ENCODE peak calls at places on chromosomes 6 and 20, in eight cellular contexts. One of them, this sample, is unnamed.

GRCh38 chr6:114430534-114431124 is 87.8 kb upstream of the HS3ST5 start:
- DNase-seq in GM23338: peak
- DNase-seq in sigmoid colon: no peak
- DNase-seq in H1: no peak
- DNase-seq in HL-60: no peak
- DNase-seq in stomach: no peak
- DNase-seq in upper lobe of left lung: no peak
- DNase-seq in transverse colon: no peak
- DNase-seq in this sample: no peak

GRCh38 chr6:140062042-140063041 is 687.9 kb upstream of the CITED2 start:
- DNase-seq in sigmoid colon: peak
- DNase-seq in HL-60: no peak
- DNase-seq in H1: no peak
- DNase-seq in stomach: peak
- DNase-seq in upper lobe of left lung: peak
- DNase-seq in transverse colon: peak
- DNase-seq in GM23338: no peak
- DNase-seq in this sample: no peak

GRCh38 chr6:93581371-93581770 is 162.0 kb upstream of the EPHA7 start:
- DNase-seq in GM23338: no peak
- DNase-seq in sigmoid colon: no peak
- DNase-seq in HL-60: no peak
- DNase-seq in upper lobe of left lung: no peak
- DNase-seq in stomach: no peak
- DNase-seq in transverse colon: no peak
- DNase-seq in H1: no peak
- DNase-seq in this sample: no peak

GRCh38 chr6:373031-373430 is 18.5 kb upstream of the IRF4 start:
- DNase-seq in sigmoid colon: no peak
- DNase-seq in stomach: no peak
- DNase-seq in transverse colon: no peak
- DNase-seq in GM23338: no peak
- DNase-seq in HL-60: no peak
- DNase-seq in upper lobe of left lung: no peak
- DNase-seq in H1: no peak
- DNase-seq in this sample: peak

GRCh38 chr6:48061630-48062029 is 49.4 kb downstream of the PTCHD4 start:
- DNase-seq in GM23338: no peak
- DNase-seq in H1: no peak
- DNase-seq in transverse colon: no peak
- DNase-seq in HL-60: no peak
- DNase-seq in sigmoid colon: no peak
- DNase-seq in upper lobe of left lung: no peak
- DNase-seq in stomach: no peak
- DNase-seq in this sample: no peak

GRCh38 chr6:10140121-10140520 is 274.8 kb downstream of the TFAP2A start:
- DNase-seq in GM23338: no peak
- DNase-seq in transverse colon: no peak
- DNase-seq in sigmoid colon: no peak
- DNase-seq in H1: no peak
- DNase-seq in stomach: no peak
- DNase-seq in HL-60: no peak
- DNase-seq in upper lobe of left lung: no peak
- DNase-seq in this sample: no peak

GRCh38 chr6:21694168-21694567 is 100.6 kb downstream of the SOX4 start:
- DNase-seq in HL-60: no peak
- DNase-seq in transverse colon: no peak
- DNase-seq in upper lobe of left lung: no peak
- DNase-seq in stomach: no peak
- DNase-seq in sigmoid colon: no peak
- DNase-seq in GM23338: no peak
- DNase-seq in H1: peak
- DNase-seq in this sample: no peak

GRCh38 chr6:14682821-14683220 is 563.0 kb upstream of the JARID2 start:
- DNase-seq in sigmoid colon: no peak
- DNase-seq in HL-60: no peak
- DNase-seq in GM23338: no peak
- DNase-seq in H1: no peak
- DNase-seq in stomach: no peak
- DNase-seq in transverse colon: no peak
- DNase-seq in upper lobe of left lung: no peak
- DNase-seq in this sample: no peak

GRCh38 chr6:138944412-138944811 is 43.6 kb downstream of the REPS1 start:
- DNase-seq in stomach: no peak
- DNase-seq in HL-60: no peak
- DNase-seq in GM23338: no peak
- DNase-seq in upper lobe of left lung: no peak
- DNase-seq in H1: no peak
- DNase-seq in transverse colon: no peak
- DNase-seq in sigmoid colon: no peak
- DNase-seq in this sample: no peak

GRCh38 chr6:73579851-73580246 is 59.0 kb upstream of the EEF1A1 start:
- DNase-seq in sigmoid colon: no peak
- DNase-seq in GM23338: peak
- DNase-seq in stomach: peak
- DNase-seq in H1: no peak
- DNase-seq in upper lobe of left lung: peak
- DNase-seq in HL-60: no peak
- DNase-seq in transverse colon: no peak
- DNase-seq in this sample: no peak

GRCh38 chr20:5886788-5887187 is 63.5 kb downstream of the TRMT6 start:
- DNase-seq in HL-60: no peak
- DNase-seq in stomach: no peak
- DNase-seq in GM23338: no peak
- DNase-seq in sigmoid colon: no peak
- DNase-seq in transverse colon: no peak
- DNase-seq in H1: no peak
- DNase-seq in upper lobe of left lung: no peak
- DNase-seq in this sample: no peak

GRCh38 chr6:45608252-45608911 is 230.6 kb upstream of the SUPT3H start:
- DNase-seq in stomach: no peak
- DNase-seq in sigmoid colon: no peak
- DNase-seq in H1: no peak
- DNase-seq in GM23338: no peak
- DNase-seq in transverse colon: no peak
- DNase-seq in HL-60: no peak
- DNase-seq in upper lobe of left lung: no peak
- DNase-seq in this sample: no peak

GRCh38 chr6:129753422-129753821 is 43.4 kb upstream of the ARHGAP18 start:
- DNase-seq in upper lobe of left lung: no peak
- DNase-seq in GM23338: no peak
- DNase-seq in transverse colon: no peak
- DNase-seq in sigmoid colon: no peak
- DNase-seq in HL-60: peak
- DNase-seq in stomach: no peak
- DNase-seq in H1: no peak
- DNase-seq in this sample: no peak

GRCh38 chr20:23189854-23190253 is 103.7 kb upstream of the CD93 start:
- DNase-seq in transverse colon: no peak
- DNase-seq in upper lobe of left lung: no peak
- DNase-seq in GM23338: no peak
- DNase-seq in H1: no peak
- DNase-seq in stomach: no peak
- DNase-seq in sigmoid colon: no peak
- DNase-seq in HL-60: no peak
- DNase-seq in this sample: no peak

GRCh38 chr6:12324096-12324495 is 33.9 kb downstream of the EDN1 start:
- DNase-seq in upper lobe of left lung: peak
- DNase-seq in H1: no peak
- DNase-seq in HL-60: no peak
- DNase-seq in sigmoid colon: no peak
- DNase-seq in transverse colon: peak
- DNase-seq in stomach: peak
- DNase-seq in GM23338: no peak
- DNase-seq in this sample: no peak

GRCh38 chr6:55603987-55604386 is 25.0 kb upstream of the HMGCLL1 start:
- DNase-seq in GM23338: no peak
- DNase-seq in stomach: no peak
- DNase-seq in upper lobe of left lung: no peak
- DNase-seq in sigmoid colon: no peak
- DNase-seq in transverse colon: no peak
- DNase-seq in HL-60: no peak
- DNase-seq in H1: no peak
- DNase-seq in this sample: no peak

GRCh38 chr6:53906842-53907241 is 112.0 kb downstream of the LRRC1 start:
- DNase-seq in upper lobe of left lung: no peak
- DNase-seq in HL-60: no peak
- DNase-seq in stomach: no peak
- DNase-seq in GM23338: no peak
- DNase-seq in sigmoid colon: no peak
- DNase-seq in H1: no peak
- DNase-seq in transverse colon: no peak
- DNase-seq in this sample: no peak

GRCh38 chr6:127518212-127518709 is 874 bp downstream of the MTCL3 start:
- DNase-seq in GM23338: peak
- DNase-seq in sigmoid colon: no peak
- DNase-seq in transverse colon: no peak
- DNase-seq in upper lobe of left lung: no peak
- DNase-seq in stomach: no peak
- DNase-seq in HL-60: no peak
- DNase-seq in H1: no peak
- DNase-seq in this sample: no peak

DNA sequence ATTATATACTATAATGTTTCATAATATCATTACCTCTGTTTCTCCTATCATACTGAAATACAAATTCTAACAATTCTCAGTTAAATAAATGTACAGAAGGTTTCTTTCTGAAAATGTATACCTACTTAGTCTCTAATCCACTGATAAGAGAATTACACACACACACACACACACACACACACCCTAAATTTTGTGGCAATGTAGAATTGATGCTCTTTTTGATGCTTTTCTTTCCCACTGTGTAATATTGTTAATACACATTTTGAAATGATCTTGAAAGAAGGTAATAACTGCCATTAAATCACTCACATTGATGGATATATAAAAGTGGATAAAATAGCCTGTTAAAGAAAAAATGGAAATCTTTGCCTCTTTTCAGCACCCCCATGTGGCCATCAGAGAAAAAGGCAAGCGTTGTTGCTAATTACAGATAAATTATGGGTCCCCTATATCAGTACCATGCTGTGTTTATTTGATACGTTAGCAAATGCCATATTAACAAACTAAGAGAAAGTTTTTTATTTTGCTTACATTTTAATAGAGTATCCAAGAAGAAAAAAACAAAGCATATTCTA is 76.6 kb upstream of the VGLL2 start:
- DNase-seq in stomach: no peak
- DNase-seq in GM23338: peak
- DNase-seq in transverse colon: no peak
- DNase-seq in H1: no peak
- DNase-seq in HL-60: no peak
- DNase-seq in sigmoid colon: no peak
- DNase-seq in upper lobe of left lung: no peak
- DNase-seq in this sample: no peak
- TF ChIP-seq CTCF in stomach: no peak
- TF ChIP-seq CTCF in GM23338: peak
- TF ChIP-seq CTCF in transverse colon: peak
- TF ChIP-seq CTCF in H1: no peak
- TF ChIP-seq CTCF in HL-60: peak
- TF ChIP-seq CTCF in sigmoid colon: no peak
- TF ChIP-seq CTCF in upper lobe of left lung: no peak
- TF ChIP-seq CTCF in this sample: no peak

GRCh38 chr6:158649289-158650143 is at the start of gene SYTL3:
- DNase-seq in sigmoid colon: peak
- DNase-seq in stomach: peak
- DNase-seq in GM23338: no peak
- DNase-seq in H1: no peak
- DNase-seq in HL-60: peak
- DNase-seq in upper lobe of left lung: peak
- DNase-seq in transverse colon: peak
- DNase-seq in this sample: peak
- TF ChIP-seq POLR2AphosphoS5 in sigmoid colon: peak
- TF ChIP-seq POLR2AphosphoS5 in stomach: peak
- TF ChIP-seq POLR2AphosphoS5 in GM23338: no peak
- TF ChIP-seq POLR2AphosphoS5 in H1: no peak
- TF ChIP-seq POLR2AphosphoS5 in HL-60: no peak
- TF ChIP-seq POLR2AphosphoS5 in upper lobe of left lung: peak
- TF ChIP-seq POLR2AphosphoS5 in transverse colon: peak
- TF ChIP-seq POLR2AphosphoS5 in this sample: peak

DNA sequence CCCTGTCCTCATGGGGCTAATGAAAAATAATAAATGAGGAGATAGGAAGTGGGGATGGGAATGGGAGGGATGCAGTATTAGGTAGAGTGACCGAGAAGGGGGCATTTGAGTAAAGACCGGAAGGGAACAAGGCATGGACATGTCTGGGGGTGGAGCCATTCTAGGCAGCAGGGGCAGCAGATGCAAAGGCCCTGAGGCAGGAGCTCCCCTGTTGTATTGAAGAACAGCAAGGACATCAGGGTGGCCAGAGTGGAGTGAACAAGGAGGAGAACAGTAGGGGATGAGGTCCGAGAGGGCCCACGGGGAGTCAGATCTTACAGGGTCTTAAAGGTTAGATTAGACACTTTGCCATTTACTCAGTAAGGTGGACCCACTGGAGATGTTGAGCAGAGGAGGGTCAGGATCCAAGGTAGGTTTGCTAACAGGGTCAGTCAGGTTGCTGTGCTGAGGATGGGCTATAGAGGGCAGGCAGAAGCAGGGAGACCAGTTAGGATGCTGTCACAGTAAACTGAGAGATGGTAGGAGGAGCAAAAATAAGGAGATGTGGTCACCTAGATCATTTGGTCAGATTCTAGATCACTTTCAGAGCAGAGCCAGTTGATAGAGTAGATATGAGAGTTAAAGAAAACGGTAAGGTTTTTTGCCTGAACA is 18.7 kb downstream of the TAF8 start:
- DNase-seq in GM23338: no peak
- DNase-seq in sigmoid colon: no peak
- DNase-seq in upper lobe of left lung: no peak
- DNase-seq in H1: no peak
- DNase-seq in transverse colon: no peak
- DNase-seq in HL-60: no peak
- DNase-seq in stomach: no peak
- DNase-seq in this sample: peak
- TF ChIP-seq CTCF in GM23338: peak
- TF ChIP-seq CTCF in sigmoid colon: no peak
- TF ChIP-seq CTCF in upper lobe of left lung: no peak
- TF ChIP-seq CTCF in H1: peak
- TF ChIP-seq CTCF in transverse colon: no peak
- TF ChIP-seq CTCF in HL-60: no peak
- TF ChIP-seq CTCF in stomach: no peak
- TF ChIP-seq CTCF in this sample: no peak

GRCh38 chr20:41398408-41398807 is 31.8 kb upstream of the EMILIN3 start:
- DNase-seq in HL-60: no peak
- DNase-seq in transverse colon: peak
- DNase-seq in GM23338: no peak
- DNase-seq in sigmoid colon: peak
- DNase-seq in stomach: peak
- DNase-seq in H1: no peak
- DNase-seq in upper lobe of left lung: no peak
- DNase-seq in this sample: no peak
- TF ChIP-seq POLR2AphosphoS5 in HL-60: no peak
- TF ChIP-seq POLR2AphosphoS5 in transverse colon: no peak
- TF ChIP-seq POLR2AphosphoS5 in GM23338: no peak
- TF ChIP-seq POLR2AphosphoS5 in sigmoid colon: peak
- TF ChIP-seq POLR2AphosphoS5 in stomach: peak
- TF ChIP-seq POLR2AphosphoS5 in H1: no peak
- TF ChIP-seq POLR2AphosphoS5 in upper lobe of left lung: no peak
- TF ChIP-seq POLR2AphosphoS5 in this sample: no peak